ENCODE peak calls at places on chromosomes 13 and 19, in six cellular contexts. One of them, this sample, is unnamed.
A peak's percentile ranks its signal among the peaks of the same experiment; 100 is the strongest.

GRCh38 chr19:45333609-45334303 is 6.8 kb upstream of the KLC3 start:
- DNase-seq in cardiac muscle cell: no peak
- DNase-seq in dorsolateral prefrontal cortex: no peak
- DNase-seq in ascending aorta: no peak
- DNase-seq in fibroblast of the aortic adventitia: no peak
- DNase-seq in transverse colon: no peak
- DNase-seq in this sample: no peak

GRCh38 chr19:53091413-53091812 is 11.8 kb downstream of the ZNF160 start:
- DNase-seq in cardiac muscle cell: peak; percentile 44
- DNase-seq in dorsolateral prefrontal cortex: no peak
- DNase-seq in ascending aorta: no peak
- DNase-seq in fibroblast of the aortic adventitia: no peak
- DNase-seq in transverse colon: no peak
- DNase-seq in this sample: no peak

GRCh38 chr13:99981115-99982020 is at the start of gene ZIC2:
- DNase-seq in cardiac muscle cell: peak; percentile 69
- DNase-seq in dorsolateral prefrontal cortex: peak; percentile 71
- DNase-seq in ascending aorta: no peak
- DNase-seq in fibroblast of the aortic adventitia: no peak
- DNase-seq in transverse colon: no peak
- DNase-seq in this sample: peak; percentile 90

GRCh38 chr13:75636339-75637095 is 387 bp downstream of the LMO7 start:
- DNase-seq in cardiac muscle cell: peak; percentile 10
- DNase-seq in dorsolateral prefrontal cortex: no peak
- DNase-seq in ascending aorta: no peak
- DNase-seq in fibroblast of the aortic adventitia: peak; percentile 51
- DNase-seq in transverse colon: peak; percentile 25
- DNase-seq in this sample: peak; percentile 72

GRCh38 chr19:2320057-2320456 is 8.3 kb downstream of the LSM7 start:
- DNase-seq in cardiac muscle cell: no peak
- DNase-seq in dorsolateral prefrontal cortex: no peak
- DNase-seq in ascending aorta: no peak
- DNase-seq in fibroblast of the aortic adventitia: no peak
- DNase-seq in transverse colon: no peak
- DNase-seq in this sample: no peak

GRCh38 chr19:45506246-45506990 is 861 bp upstream of the VASP start:
- DNase-seq in cardiac muscle cell: peak; percentile 96
- DNase-seq in dorsolateral prefrontal cortex: peak; percentile 95
- DNase-seq in ascending aorta: peak; percentile 73
- DNase-seq in fibroblast of the aortic adventitia: peak; percentile 86
- DNase-seq in transverse colon: peak; percentile 98
- DNase-seq in this sample: peak; percentile 93

GRCh38 chr13:51557875-51558604 is 26.2 kb upstream of the WDFY2 start:
- DNase-seq in cardiac muscle cell: no peak
- DNase-seq in dorsolateral prefrontal cortex: no peak
- DNase-seq in ascending aorta: no peak
- DNase-seq in fibroblast of the aortic adventitia: peak; percentile 84
- DNase-seq in transverse colon: no peak
- DNase-seq in this sample: peak; percentile 75

GRCh38 chr13:28831117-28831516 is 11.0 kb downstream of the MTUS2 start:
- DNase-seq in cardiac muscle cell: no peak
- DNase-seq in dorsolateral prefrontal cortex: no peak
- DNase-seq in ascending aorta: no peak
- DNase-seq in fibroblast of the aortic adventitia: no peak
- DNase-seq in transverse colon: no peak
- DNase-seq in this sample: no peak

GRCh38 chr13:99033814-99034213 is 56.0 kb upstream of the DOCK9 start:
- DNase-seq in cardiac muscle cell: peak; percentile 60
- DNase-seq in dorsolateral prefrontal cortex: no peak
- DNase-seq in ascending aorta: no peak
- DNase-seq in fibroblast of the aortic adventitia: peak; percentile 60
- DNase-seq in transverse colon: no peak
- DNase-seq in this sample: peak; percentile 50

GRCh38 chr13:99280166-99280565 is 22.0 kb upstream of the GPR18 start:
- DNase-seq in cardiac muscle cell: no peak
- DNase-seq in dorsolateral prefrontal cortex: no peak
- DNase-seq in ascending aorta: no peak
- DNase-seq in fibroblast of the aortic adventitia: no peak
- DNase-seq in transverse colon: peak; percentile 32
- DNase-seq in this sample: no peak

GRCh38 chr13:24916464-24916863 is 152.5 kb downstream of the RNF17 start:
- DNase-seq in cardiac muscle cell: no peak
- DNase-seq in dorsolateral prefrontal cortex: no peak
- DNase-seq in ascending aorta: no peak
- DNase-seq in fibroblast of the aortic adventitia: no peak
- DNase-seq in transverse colon: no peak
- DNase-seq in this sample: no peak

GRCh38 chr13:101424381-101425155 is 8.3 kb upstream of the NALCN start:
- DNase-seq in cardiac muscle cell: no peak
- DNase-seq in dorsolateral prefrontal cortex: no peak
- DNase-seq in ascending aorta: no peak
- DNase-seq in fibroblast of the aortic adventitia: no peak
- DNase-seq in transverse colon: no peak
- DNase-seq in this sample: peak; percentile 36

GRCh38 chr19:29172302-29172701 is 40.6 kb downstream of the UQCRFS1 start:
- DNase-seq in cardiac muscle cell: no peak
- DNase-seq in dorsolateral prefrontal cortex: no peak
- DNase-seq in ascending aorta: no peak
- DNase-seq in fibroblast of the aortic adventitia: no peak
- DNase-seq in transverse colon: no peak
- DNase-seq in this sample: no peak

GRCh38 chr19:48341006-48341405 is 15.7 kb downstream of the EMP3 start:
- DNase-seq in cardiac muscle cell: no peak
- DNase-seq in dorsolateral prefrontal cortex: peak; percentile 17
- DNase-seq in ascending aorta: no peak
- DNase-seq in fibroblast of the aortic adventitia: no peak
- DNase-seq in transverse colon: no peak
- DNase-seq in this sample: peak; percentile 62

GRCh38 chr13:48043789-48044503 is 6.4 kb downstream of the NUDT15 start:
- DNase-seq in cardiac muscle cell: no peak
- DNase-seq in dorsolateral prefrontal cortex: no peak
- DNase-seq in ascending aorta: no peak
- DNase-seq in fibroblast of the aortic adventitia: peak; percentile 72
- DNase-seq in transverse colon: no peak
- DNase-seq in this sample: peak; percentile 67

GRCh38 chr19:31513841-31514240 is 164.6 kb upstream of the TSHZ3 start:
- DNase-seq in cardiac muscle cell: no peak
- DNase-seq in dorsolateral prefrontal cortex: no peak
- DNase-seq in ascending aorta: no peak
- DNase-seq in fibroblast of the aortic adventitia: no peak
- DNase-seq in transverse colon: no peak
- DNase-seq in this sample: no peak

GRCh38 chr19:34096020-34096915 is 76.0 kb upstream of the LSM14A start:
- DNase-seq in cardiac muscle cell: peak; percentile 69
- DNase-seq in dorsolateral prefrontal cortex: peak; percentile 36
- DNase-seq in ascending aorta: no peak
- DNase-seq in fibroblast of the aortic adventitia: peak; percentile 66
- DNase-seq in transverse colon: no peak
- DNase-seq in this sample: peak; percentile 60

GRCh38 chr13:54241719-54242118 is 1213.1 kb downstream of the OLFM4 start:
- DNase-seq in cardiac muscle cell: peak; percentile 66
- DNase-seq in dorsolateral prefrontal cortex: no peak
- DNase-seq in ascending aorta: no peak
- DNase-seq in fibroblast of the aortic adventitia: no peak
- DNase-seq in transverse colon: no peak
- DNase-seq in this sample: peak; percentile 0

GRCh38 chr13:50989476-50989875 is 79.9 kb downstream of the RNASEH2B start:
- DNase-seq in cardiac muscle cell: peak; percentile 49
- DNase-seq in dorsolateral prefrontal cortex: no peak
- DNase-seq in ascending aorta: no peak
- DNase-seq in fibroblast of the aortic adventitia: no peak
- DNase-seq in transverse colon: no peak
- DNase-seq in this sample: peak; percentile 33

GRCh38 chr19:50551713-50552187 is 16.5 kb downstream of the LRRC4B start:
- DNase-seq in cardiac muscle cell: no peak
- DNase-seq in dorsolateral prefrontal cortex: peak; percentile 71
- DNase-seq in ascending aorta: no peak
- DNase-seq in fibroblast of the aortic adventitia: no peak
- DNase-seq in transverse colon: no peak
- DNase-seq in this sample: no peak

GRCh38 chr19:45924891-45925447 is 10.4 kb upstream of the NANOS2 start:
- DNase-seq in cardiac muscle cell: no peak
- DNase-seq in dorsolateral prefrontal cortex: no peak
- DNase-seq in ascending aorta: no peak
- DNase-seq in fibroblast of the aortic adventitia: no peak
- DNase-seq in transverse colon: no peak
- DNase-seq in this sample: no peak

GRCh38 chr19:39276740-39277139 is 8.5 kb downstream of the IFNL2 start:
- DNase-seq in cardiac muscle cell: no peak
- DNase-seq in dorsolateral prefrontal cortex: no peak
- DNase-seq in ascending aorta: no peak
- DNase-seq in fibroblast of the aortic adventitia: no peak
- DNase-seq in transverse colon: no peak
- DNase-seq in this sample: no peak

GRCh38 chr19:8526345-8527062 is 12.5 kb upstream of the ZNF414 start:
- DNase-seq in cardiac muscle cell: peak; percentile 97
- DNase-seq in dorsolateral prefrontal cortex: peak; percentile 84
- DNase-seq in ascending aorta: peak; percentile 61
- DNase-seq in fibroblast of the aortic adventitia: peak; percentile 89
- DNase-seq in transverse colon: peak; percentile 92
- DNase-seq in this sample: peak; percentile 92

GRCh38 chr19:48370955-48371354 is 6.8 kb downstream of the SYNGR4 start:
- DNase-seq in cardiac muscle cell: no peak
- DNase-seq in dorsolateral prefrontal cortex: no peak
- DNase-seq in ascending aorta: no peak
- DNase-seq in fibroblast of the aortic adventitia: no peak
- DNase-seq in transverse colon: no peak
- DNase-seq in this sample: no peak

GRCh38 chr13:84917252-84917878 is 881.9 kb downstream of the SLITRK6 start:
- DNase-seq in cardiac muscle cell: peak; percentile 10
- DNase-seq in dorsolateral prefrontal cortex: no peak
- DNase-seq in ascending aorta: no peak
- DNase-seq in fibroblast of the aortic adventitia: peak; percentile 28
- DNase-seq in transverse colon: no peak
- DNase-seq in this sample: peak; percentile 48

GRCh38 chr13:46386996-46387851 is at the start of gene RUBCNL:
- DNase-seq in cardiac muscle cell: peak; percentile 70
- DNase-seq in dorsolateral prefrontal cortex: no peak
- DNase-seq in ascending aorta: no peak
- DNase-seq in fibroblast of the aortic adventitia: no peak
- DNase-seq in transverse colon: peak; percentile 78
- DNase-seq in this sample: peak; percentile 38

DNA sequence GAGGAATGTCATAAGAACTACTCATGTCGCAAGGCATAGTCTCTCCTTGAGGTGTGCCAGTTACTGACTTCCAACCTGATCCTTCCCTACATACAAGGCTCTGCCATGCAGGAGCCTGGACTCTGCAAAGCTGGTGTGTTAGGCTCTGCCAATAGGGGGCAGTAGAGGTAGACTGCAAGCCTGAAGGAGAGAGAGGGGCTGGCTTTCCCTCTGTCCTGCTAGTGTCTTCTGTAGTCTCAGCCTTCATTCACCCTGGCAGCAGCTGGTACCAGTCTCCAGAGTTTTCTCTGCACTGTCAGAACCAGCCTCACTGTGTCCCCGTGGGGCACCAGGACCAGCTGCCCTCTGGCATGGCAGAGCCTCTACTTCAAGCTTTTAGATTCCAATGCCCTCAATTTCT is 14.5 kb downstream of the SHISA2 start:
- DNase-seq in cardiac muscle cell: no peak
- DNase-seq in dorsolateral prefrontal cortex: no peak
- DNase-seq in ascending aorta: no peak
- DNase-seq in fibroblast of the aortic adventitia: no peak
- DNase-seq in transverse colon: no peak
- DNase-seq in this sample: no peak
- TF ChIP-seq CTCF in cardiac muscle cell: peak; percentile 70
- TF ChIP-seq CTCF in dorsolateral prefrontal cortex: peak; percentile 59
- TF ChIP-seq CTCF in ascending aorta: no peak
- TF ChIP-seq CTCF in fibroblast of the aortic adventitia: peak; percentile 31
- TF ChIP-seq CTCF in transverse colon: peak; percentile 18
- TF ChIP-seq CTCF in this sample: peak; percentile 64

DNA sequence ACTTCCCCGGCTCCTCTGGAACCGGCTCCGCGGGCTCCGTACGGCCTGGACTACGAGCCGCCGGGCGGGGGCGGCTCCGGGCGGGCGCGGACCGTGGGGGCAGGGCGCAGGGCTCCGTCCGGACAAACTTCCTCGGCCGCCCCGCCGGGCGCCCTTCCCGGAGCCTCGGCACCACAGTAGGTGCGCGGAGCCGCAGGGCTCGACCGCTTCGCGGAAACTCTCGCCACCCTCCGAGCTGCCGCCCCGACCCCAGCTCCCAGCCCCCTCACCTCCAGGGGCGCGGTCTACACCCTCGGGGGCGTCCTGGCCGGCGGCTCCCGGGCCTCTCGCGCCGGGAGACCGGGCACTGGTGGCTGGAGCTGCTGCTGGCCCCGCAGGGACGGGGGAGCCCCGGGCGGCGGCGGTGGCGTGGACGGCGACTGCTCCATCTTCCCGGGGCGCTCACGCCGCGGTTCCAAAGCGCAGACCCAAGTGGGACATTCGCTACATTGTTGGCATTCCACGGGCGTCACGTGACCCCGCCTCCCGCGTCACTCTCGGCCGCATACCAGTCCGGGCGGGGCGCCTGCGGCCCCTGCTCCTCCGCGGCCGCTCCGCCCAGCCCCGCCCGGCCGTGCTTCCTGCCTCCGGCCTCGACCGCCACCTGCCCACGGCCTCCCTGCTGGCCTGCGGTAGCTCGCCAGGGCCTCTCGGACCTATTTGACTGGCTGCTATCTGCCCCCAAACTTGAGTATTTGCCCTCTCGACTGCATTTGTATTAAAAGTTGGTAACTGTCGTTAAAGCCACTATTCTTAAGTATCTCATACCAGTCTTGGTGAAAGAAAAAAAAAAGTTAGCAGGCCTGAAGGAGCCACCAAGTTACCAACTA is at the start of gene LATS2:
- DNase-seq in cardiac muscle cell: peak; percentile 98
- DNase-seq in dorsolateral prefrontal cortex: peak; percentile 94
- DNase-seq in ascending aorta: peak; percentile 82
- DNase-seq in fibroblast of the aortic adventitia: peak; percentile 94
- DNase-seq in transverse colon: peak; percentile 96
- DNase-seq in this sample: peak; percentile 95
- TF ChIP-seq CTCF in cardiac muscle cell: peak; percentile 29
- TF ChIP-seq CTCF in dorsolateral prefrontal cortex: no peak
- TF ChIP-seq CTCF in ascending aorta: peak; percentile 41
- TF ChIP-seq CTCF in fibroblast of the aortic adventitia: peak; percentile 14
- TF ChIP-seq CTCF in transverse colon: peak; percentile 22
- TF ChIP-seq CTCF in this sample: peak; percentile 9

DNA sequence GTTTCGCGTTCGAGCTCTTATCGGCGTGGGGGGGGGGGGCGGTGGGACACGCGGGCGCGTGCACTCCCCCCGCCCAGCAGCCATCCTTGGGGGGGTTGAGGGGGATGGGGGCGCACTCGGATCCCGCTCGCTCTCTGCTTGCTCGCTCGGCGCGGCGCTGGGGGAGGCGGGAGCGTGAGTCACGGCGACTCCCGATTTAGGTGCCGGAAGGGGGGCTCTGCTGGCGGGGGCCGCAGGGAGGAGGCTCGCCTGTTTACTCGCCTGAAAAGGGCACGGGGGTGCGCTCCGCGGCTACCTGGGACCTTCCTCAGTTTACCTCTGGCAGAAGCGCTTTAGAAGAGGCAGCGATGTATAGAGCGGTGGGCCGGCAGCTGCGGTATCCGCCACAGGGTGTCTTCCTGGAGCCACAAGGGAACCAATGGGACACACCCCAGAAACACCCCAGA is 1.1 kb upstream of the PDE4A start:
- DNase-seq in cardiac muscle cell: no peak
- DNase-seq in dorsolateral prefrontal cortex: no peak
- DNase-seq in ascending aorta: no peak
- DNase-seq in fibroblast of the aortic adventitia: no peak
- DNase-seq in transverse colon: no peak
- DNase-seq in this sample: no peak
- TF ChIP-seq CTCF in cardiac muscle cell: no peak
- TF ChIP-seq CTCF in dorsolateral prefrontal cortex: no peak
- TF ChIP-seq CTCF in ascending aorta: no peak
- TF ChIP-seq CTCF in fibroblast of the aortic adventitia: no peak
- TF ChIP-seq CTCF in transverse colon: no peak
- TF ChIP-seq CTCF in this sample: no peak

GRCh38 chr13:23321534-23322241 is 111.8 kb downstream of the SACS start:
- DNase-seq in cardiac muscle cell: no peak
- DNase-seq in dorsolateral prefrontal cortex: no peak
- DNase-seq in ascending aorta: no peak
- DNase-seq in fibroblast of the aortic adventitia: peak; percentile 91
- DNase-seq in transverse colon: peak; percentile 17
- DNase-seq in this sample: peak; percentile 94
- TF ChIP-seq CTCF in cardiac muscle cell: no peak
- TF ChIP-seq CTCF in dorsolateral prefrontal cortex: no peak
- TF ChIP-seq CTCF in ascending aorta: no peak
- TF ChIP-seq CTCF in fibroblast of the aortic adventitia: no peak
- TF ChIP-seq CTCF in transverse colon: no peak
- TF ChIP-seq CTCF in this sample: no peak